ENCODE peak calls at places on chromosomes 16 and 17, in ten cellular contexts. J is sigmoid colon, C is endothelial cell of umbilical vein, P is prostate gland, U is upper lobe of left lung, E is HCT116, D is stomach, R is H1, A is breast epithelium, B is transverse colon. O is an unnamed sample.
A peak's percentile ranks its signal among the peaks of the same experiment; 100 is the strongest.

GRCh38 chr17:3723556-3724372 is at the start of gene HASPIN:
- DNase-seq in J (peak; percentile 93), C (peak; percentile 89), P (peak; percentile 81), U (peak; percentile 98), E (peak; percentile 74), D (peak; percentile 93), R (peak; percentile 95), A (peak; percentile 90), B (peak; percentile 92), O (peak; percentile 87)

GRCh38 chr17:3663102-3664011 is 5.0 kb downstream of the TAX1BP3 start:
- DNase-seq in J (no peak), C (no peak), P (no peak), U (peak; percentile 73), E (no peak), D (no peak), R (no peak), A (no peak), B (no peak), O (no peak)

GRCh38 chr16:49921106-49921505 is 65.2 kb upstream of the ZNF423 start:
- DNase-seq in J (peak; percentile 53), C (no peak), P (no peak), U (no peak), E (no peak), D (no peak), R (no peak), A (no peak), B (no peak), O (no peak)

GRCh38 chr16:84040823-84041391 is 1.7 kb downstream of the SLC38A8 start:
- DNase-seq in J (no peak), C (no peak), P (no peak), U (peak; percentile 60), E (no peak), D (no peak), R (no peak), A (peak; percentile 64), B (no peak), O (no peak)

GRCh38 chr16:1216296-1216619 is 8.8 kb downstream of the TPSG1 start:
- DNase-seq in J (no peak), C (no peak), P (no peak), U (peak; percentile 77), E (no peak), D (no peak), R (no peak), A (no peak), B (no peak), O (no peak)

GRCh38 chr16:35215287-35215686 is 1755.9 kb downstream of the TP53TG3F start:
- DNase-seq in J (no peak), C (no peak), P (no peak), U (no peak), E (no peak), D (no peak), R (no peak), A (no peak), B (no peak), O (no peak)

GRCh38 chr17:50563095-50563511 is 2.6 kb downstream of the CACNA1G start:
- DNase-seq in J (no peak), C (no peak), P (no peak), U (no peak), E (no peak), D (no peak), R (no peak), A (no peak), B (no peak), O (no peak)

GRCh38 chr17:35726609-35727460 is 4.6 kb upstream of the RASL10B start:
- DNase-seq in J (no peak), C (no peak), P (no peak), U (no peak), E (no peak), D (no peak), R (peak; percentile 51), A (no peak), B (peak; percentile 50), O (no peak)

GRCh38 chr16:15399317-15399716 is 3.8 kb downstream of the MPV17L start:
- DNase-seq in J (no peak), C (no peak), P (no peak), U (no peak), E (no peak), D (no peak), R (no peak), A (no peak), B (no peak), O (no peak)

GRCh38 chr17:76219670-76220383 is 20.5 kb downstream of the RNF157 start:
- DNase-seq in J (no peak), C (no peak), P (no peak), U (no peak), E (no peak), D (no peak), R (peak; percentile 24), A (no peak), B (no peak), O (peak; percentile 6)

GRCh38 chr17:43880420-43880991 is 26.8 kb downstream of the MPP2 start:
- DNase-seq in J (no peak), C (peak; percentile 21), P (no peak), U (no peak), E (peak; percentile 22), D (peak; percentile 71), R (peak; percentile 86), A (no peak), B (peak; percentile 66), O (peak; percentile 93)

GRCh38 chr16:11967195-11967911 is 2.3 kb downstream of the TNFRSF17 start:
- DNase-seq in J (no peak), C (no peak), P (no peak), U (no peak), E (no peak), D (no peak), R (no peak), A (no peak), B (no peak), O (no peak)

GRCh38 chr16:16163571-16163970 is 59.7 kb downstream of the ABCC6 start:
- DNase-seq in J (no peak), C (no peak), P (no peak), U (no peak), E (no peak), D (no peak), R (no peak), A (no peak), B (no peak), O (no peak)

GRCh38 chr16:10862432-10862831 is 14.6 kb upstream of the CIITA start:
- DNase-seq in J (peak; percentile 78), C (no peak), P (no peak), U (no peak), E (peak; percentile 37), D (peak; percentile 90), R (no peak), A (no peak), B (no peak), O (no peak)

GRCh38 chr16:10859020-10859419 is 18.0 kb upstream of the CIITA start:
- DNase-seq in J (no peak), C (no peak), P (no peak), U (no peak), E (no peak), D (no peak), R (no peak), A (no peak), B (no peak), O (no peak)

GRCh38 chr16:10858203-10858602 is 18.8 kb upstream of the CIITA start:
- DNase-seq in J (no peak), C (no peak), P (no peak), U (no peak), E (no peak), D (no peak), R (no peak), A (no peak), B (no peak), O (no peak)

GRCh38 chr16:10856042-10856441 is 21.0 kb upstream of the CIITA start:
- DNase-seq in J (no peak), C (no peak), P (no peak), U (no peak), E (no peak), D (no peak), R (no peak), A (no peak), B (no peak), O (no peak)

GRCh38 chr16:10859650-10860049 is 17.4 kb upstream of the CIITA start:
- DNase-seq in J (no peak), C (no peak), P (no peak), U (no peak), E (no peak), D (no peak), R (no peak), A (no peak), B (no peak), O (no peak)
- TF ChIP-seq POLR2A in J (no peak), C (no peak), P (no peak), U (no peak), E (no peak), D (no peak), R (no peak), A (no peak), B (no peak), O (no peak)

GRCh38 chr16:30740364-30741251 is 7.6 kb upstream of the PHKG2 start:
- DNase-seq in J (peak; percentile 92), C (peak; percentile 19), P (peak; percentile 97), U (no peak), E (peak; percentile 87), D (peak; percentile 95), R (no peak), A (peak; percentile 94), B (peak; percentile 92), O (no peak)
- TF ChIP-seq POLR2AphosphoS5 in J (no peak), C (no peak), P (peak; percentile 99), U (peak; percentile 69), E (peak; percentile 63), D (peak; percentile 51), R (no peak), A (peak; percentile 72), B (peak; percentile 80), O (peak; percentile 84)

DNA sequence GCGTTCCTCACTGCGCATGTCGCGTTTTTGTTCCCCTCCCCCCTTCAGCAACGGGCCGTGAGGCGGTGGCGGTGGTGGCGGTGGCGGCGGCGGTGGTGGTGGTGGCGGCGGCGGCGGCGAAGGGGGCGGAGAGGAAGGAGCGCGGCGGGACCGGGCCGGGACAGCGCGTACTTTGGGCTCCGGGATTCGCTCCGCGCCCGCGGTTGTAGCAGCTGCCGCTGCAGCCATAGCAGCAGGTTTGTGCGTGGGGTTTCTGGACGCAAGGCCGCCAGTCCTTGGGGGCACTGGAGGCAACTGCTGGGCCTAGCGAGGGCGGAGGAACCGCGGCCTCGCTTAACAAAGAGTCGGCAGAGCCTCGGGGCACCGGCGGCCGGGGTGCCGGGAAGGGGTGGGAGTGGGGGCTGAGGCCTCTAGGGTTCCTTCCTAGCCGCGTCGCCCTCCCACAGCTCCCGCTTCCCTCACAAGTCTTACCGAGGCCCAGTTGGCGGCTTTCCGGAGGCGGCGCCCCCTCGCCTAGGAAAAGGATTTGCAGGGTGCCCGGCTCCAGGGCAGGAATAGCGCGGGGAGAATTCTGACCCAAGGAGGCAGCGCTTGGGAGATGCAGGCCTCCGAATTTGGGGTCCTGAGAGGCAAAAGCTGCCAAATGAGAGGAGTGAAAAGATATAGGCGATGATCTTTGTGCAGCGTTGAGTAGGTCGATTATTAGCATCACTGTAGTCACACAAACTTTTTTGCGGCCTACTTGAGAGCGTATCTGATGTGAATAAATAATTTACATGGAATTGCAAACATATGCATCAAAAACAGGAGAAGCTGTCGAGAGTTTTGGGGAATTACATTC is at the start of gene DDX42:
- DNase-seq in J (peak; percentile 80), C (peak; percentile 80), P (peak; percentile 86), U (peak; percentile 96), E (no peak), D (peak; percentile 91), R (no peak), A (peak; percentile 91), B (peak; percentile 94), O (no peak)
- TF ChIP-seq CTCF in J (no peak), C (no peak), P (no peak), U (no peak), E (no peak), D (no peak), R (no peak), A (no peak), B (no peak), O (no peak)

DNA sequence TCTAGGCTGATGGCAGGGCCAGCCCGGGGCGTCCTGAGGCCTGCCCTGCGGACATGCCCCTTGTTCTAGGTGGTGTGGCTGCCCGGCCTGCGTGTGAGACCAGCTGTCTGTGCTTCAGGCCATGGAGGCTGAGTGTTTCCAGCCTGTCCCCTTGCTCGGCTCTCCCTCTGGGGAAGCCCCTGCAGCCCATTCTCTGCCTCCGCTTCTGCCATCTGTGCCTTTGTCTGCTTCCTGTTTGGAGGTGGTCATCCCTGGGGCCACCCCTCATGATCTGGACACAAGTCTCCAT is 184.7 kb downstream of the SEC14L1 start:
- DNase-seq in J (no peak), C (no peak), P (no peak), U (no peak), E (no peak), D (no peak), R (no peak), A (no peak), B (no peak), O (no peak)
- TF ChIP-seq POLR2A in J (no peak), C (no peak), P (no peak), U (no peak), E (no peak), D (no peak), R (no peak), A (no peak), B (no peak), O (no peak)